ENCODE peak calls at places on chromosome 20, in seven cellular contexts. One of them, this sample, is unnamed. For H4K20me1, the result is how much of the 10 kb centered on the place peaks cover.

GRCh38 chr20:24873015-24873620 is 76.0 kb upstream of the CST7 start:
- DNase-seq in neural progenitor cell: no peak
- DNase-seq in fibroblast of lung: no peak
- DNase-seq in IMR-90: no peak
- DNase-seq in PC-3: no peak
- DNase-seq in MM.1S: no peak
- DNase-seq in keratinocyte: no peak
- DNase-seq in this sample: no peak

GRCh38 chr20:22536956-22537756 is 47.2 kb downstream of the FOXA2 start:
- DNase-seq in keratinocyte: no peak
- DNase-seq in MM.1S: no peak
- DNase-seq in fibroblast of lung: no peak
- DNase-seq in neural progenitor cell: no peak
- DNase-seq in PC-3: no peak
- DNase-seq in IMR-90: no peak
- DNase-seq in this sample: no peak

GRCh38 chr20:3406481-3407425 is 716 bp downstream of the DNAAF9 start:
- DNase-seq in PC-3: no peak
- DNase-seq in MM.1S: no peak
- DNase-seq in fibroblast of lung: peak
- DNase-seq in IMR-90: peak
- DNase-seq in keratinocyte: no peak
- DNase-seq in neural progenitor cell: peak
- DNase-seq in this sample: peak

GRCh38 chr20:62758226-62758912 is 37.9 kb upstream of the MRGBP start:
- DNase-seq in PC-3: no peak
- DNase-seq in keratinocyte: no peak
- DNase-seq in neural progenitor cell: no peak
- DNase-seq in MM.1S: no peak
- DNase-seq in IMR-90: no peak
- DNase-seq in fibroblast of lung: no peak
- DNase-seq in this sample: no peak

GRCh38 chr20:61042501-61043385 is 209.3 kb upstream of the CDH4 start:
- DNase-seq in fibroblast of lung: peak
- DNase-seq in PC-3: no peak
- DNase-seq in keratinocyte: no peak
- DNase-seq in IMR-90: peak
- DNase-seq in MM.1S: no peak
- DNase-seq in neural progenitor cell: peak
- DNase-seq in this sample: peak

GRCh38 chr20:57658447-57659130 is 38.4 kb upstream of the ZBP1 start:
- DNase-seq in IMR-90: no peak
- DNase-seq in PC-3: no peak
- DNase-seq in MM.1S: no peak
- DNase-seq in fibroblast of lung: no peak
- DNase-seq in neural progenitor cell: no peak
- DNase-seq in keratinocyte: no peak
- DNase-seq in this sample: no peak

GRCh38 chr20:2387180-2387577 is 6.5 kb downstream of the TGM6 start:
- DNase-seq in neural progenitor cell: peak
- DNase-seq in IMR-90: peak
- DNase-seq in keratinocyte: no peak
- DNase-seq in MM.1S: peak
- DNase-seq in fibroblast of lung: peak
- DNase-seq in PC-3: peak
- DNase-seq in this sample: no peak

GRCh38 chr20:4465855-4466545 is 255.7 kb upstream of the PRND start:
- DNase-seq in neural progenitor cell: no peak
- DNase-seq in fibroblast of lung: peak
- DNase-seq in PC-3: no peak
- DNase-seq in MM.1S: no peak
- DNase-seq in IMR-90: peak
- DNase-seq in keratinocyte: no peak
- DNase-seq in this sample: no peak

GRCh38 chr20:59074456-59074855 is 31.9 kb upstream of the PRELID3B start:
- DNase-seq in neural progenitor cell: no peak
- DNase-seq in keratinocyte: no peak
- DNase-seq in PC-3: peak
- DNase-seq in IMR-90: peak
- DNase-seq in MM.1S: no peak
- DNase-seq in fibroblast of lung: peak
- DNase-seq in this sample: peak

GRCh38 chr20:18056174-18057105 is 1.3 kb downstream of the OVOL2 start:
- DNase-seq in PC-3: peak
- DNase-seq in MM.1S: peak
- DNase-seq in IMR-90: no peak
- DNase-seq in fibroblast of lung: peak
- DNase-seq in neural progenitor cell: peak
- DNase-seq in keratinocyte: no peak
- DNase-seq in this sample: peak

GRCh38 chr20:63920226-63920625 is 25.3 kb downstream of the DNAJC5 start:
- DNase-seq in MM.1S: no peak
- DNase-seq in keratinocyte: no peak
- DNase-seq in IMR-90: no peak
- DNase-seq in PC-3: no peak
- DNase-seq in fibroblast of lung: no peak
- DNase-seq in neural progenitor cell: no peak
- DNase-seq in this sample: no peak
- H4K20me1 ChIP-seq in MM.1S: under half
- H4K20me1 ChIP-seq in keratinocyte: under half
- H4K20me1 ChIP-seq in IMR-90: half or more
- H4K20me1 ChIP-seq in PC-3: under half
- H4K20me1 ChIP-seq in fibroblast of lung: under half
- H4K20me1 ChIP-seq in neural progenitor cell: under half
- H4K20me1 ChIP-seq in this sample: under half

GRCh38 chr20:8361008-8361652 is 229.1 kb downstream of the PLCB1 start:
- DNase-seq in MM.1S: no peak
- DNase-seq in PC-3: no peak
- DNase-seq in keratinocyte: no peak
- DNase-seq in IMR-90: peak
- DNase-seq in neural progenitor cell: no peak
- DNase-seq in fibroblast of lung: peak
- DNase-seq in this sample: peak
- TF ChIP-seq CTCF in MM.1S: peak
- TF ChIP-seq CTCF in PC-3: peak
- TF ChIP-seq CTCF in keratinocyte: no peak
- TF ChIP-seq CTCF in IMR-90: no peak
- TF ChIP-seq CTCF in neural progenitor cell: no peak
- TF ChIP-seq CTCF in fibroblast of lung: peak
- TF ChIP-seq CTCF in this sample: no peak

GRCh38 chr20:63939061-63939935 is 16.9 kb downstream of the UCKL1 start:
- DNase-seq in PC-3: no peak
- DNase-seq in MM.1S: no peak
- DNase-seq in keratinocyte: no peak
- DNase-seq in neural progenitor cell: no peak
- DNase-seq in fibroblast of lung: no peak
- DNase-seq in IMR-90: no peak
- DNase-seq in this sample: no peak
- H3K27ac ChIP-seq in PC-3: no peak
- H3K27ac ChIP-seq in MM.1S: no peak
- H3K27ac ChIP-seq in keratinocyte: no peak
- H3K27ac ChIP-seq in neural progenitor cell: no peak
- H3K27ac ChIP-seq in fibroblast of lung: no peak
- H3K27ac ChIP-seq in IMR-90: no peak
- H3K27ac ChIP-seq in this sample: no peak

GRCh38 chr20:35077872-35078271 is 14.7 kb downstream of the TRPC4AP start:
- DNase-seq in fibroblast of lung: no peak
- DNase-seq in IMR-90: no peak
- DNase-seq in neural progenitor cell: no peak
- DNase-seq in MM.1S: no peak
- DNase-seq in PC-3: no peak
- DNase-seq in keratinocyte: no peak
- DNase-seq in this sample: no peak
- H4K20me1 ChIP-seq in fibroblast of lung: under half
- H4K20me1 ChIP-seq in IMR-90: under half
- H4K20me1 ChIP-seq in neural progenitor cell: under half
- H4K20me1 ChIP-seq in MM.1S: under half
- H4K20me1 ChIP-seq in PC-3: under half
- H4K20me1 ChIP-seq in keratinocyte: under half
- H4K20me1 ChIP-seq in this sample: under half

DNA sequence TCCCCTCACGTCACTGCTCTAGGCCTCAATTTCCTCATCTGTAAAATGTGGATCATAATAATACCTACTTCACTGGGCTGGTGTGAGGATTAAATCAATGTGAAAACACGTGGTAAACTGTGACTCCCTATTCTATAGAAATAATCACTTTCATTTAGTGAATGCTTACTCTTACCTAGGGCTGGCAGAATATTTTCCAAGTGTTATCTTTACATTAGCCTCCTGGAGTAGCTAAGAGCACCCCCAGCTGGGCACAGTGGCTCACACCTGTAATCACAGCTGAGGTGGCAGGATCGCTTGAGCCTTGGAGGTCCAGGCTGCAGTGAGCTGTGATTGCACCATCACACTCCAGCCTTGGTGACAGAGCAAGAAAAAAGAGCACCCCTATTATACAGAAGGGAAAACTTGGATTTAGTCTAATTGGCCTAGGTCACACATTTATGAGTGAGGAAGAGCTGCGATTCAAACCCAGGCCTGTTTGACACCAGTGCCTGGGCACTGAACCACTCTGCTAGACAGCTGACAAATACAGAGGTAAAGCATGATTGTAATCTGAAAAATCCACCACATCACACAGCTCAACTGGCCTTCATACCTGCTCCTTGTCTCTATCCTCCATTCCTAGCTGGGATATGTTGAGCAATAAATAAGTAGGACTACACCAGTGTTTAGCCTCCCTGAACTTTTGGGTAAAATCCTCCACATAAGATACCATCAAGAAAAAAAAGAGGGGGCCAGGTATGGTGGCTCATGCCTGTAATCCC is 1.4 kb upstream of the SNTA1 start:
- DNase-seq in fibroblast of lung: no peak
- DNase-seq in keratinocyte: no peak
- DNase-seq in IMR-90: no peak
- DNase-seq in neural progenitor cell: no peak
- DNase-seq in PC-3: peak
- DNase-seq in MM.1S: peak
- DNase-seq in this sample: no peak
- TF ChIP-seq CTCF in fibroblast of lung: peak
- TF ChIP-seq CTCF in keratinocyte: peak
- TF ChIP-seq CTCF in IMR-90: peak
- TF ChIP-seq CTCF in neural progenitor cell: no peak
- TF ChIP-seq CTCF in PC-3: peak
- TF ChIP-seq CTCF in MM.1S: peak
- TF ChIP-seq CTCF in this sample: peak

GRCh38 chr20:38882600-38882999 is 43.6 kb upstream of the FAM83D start:
- DNase-seq in keratinocyte: no peak
- DNase-seq in PC-3: no peak
- DNase-seq in IMR-90: no peak
- DNase-seq in neural progenitor cell: no peak
- DNase-seq in fibroblast of lung: no peak
- DNase-seq in MM.1S: no peak
- DNase-seq in this sample: no peak
- H3K27ac ChIP-seq in keratinocyte: no peak
- H3K27ac ChIP-seq in PC-3: no peak
- H3K27ac ChIP-seq in IMR-90: no peak
- H3K27ac ChIP-seq in neural progenitor cell: no peak
- H3K27ac ChIP-seq in fibroblast of lung: no peak
- H3K27ac ChIP-seq in MM.1S: no peak
- H3K27ac ChIP-seq in this sample: no peak

DNA sequence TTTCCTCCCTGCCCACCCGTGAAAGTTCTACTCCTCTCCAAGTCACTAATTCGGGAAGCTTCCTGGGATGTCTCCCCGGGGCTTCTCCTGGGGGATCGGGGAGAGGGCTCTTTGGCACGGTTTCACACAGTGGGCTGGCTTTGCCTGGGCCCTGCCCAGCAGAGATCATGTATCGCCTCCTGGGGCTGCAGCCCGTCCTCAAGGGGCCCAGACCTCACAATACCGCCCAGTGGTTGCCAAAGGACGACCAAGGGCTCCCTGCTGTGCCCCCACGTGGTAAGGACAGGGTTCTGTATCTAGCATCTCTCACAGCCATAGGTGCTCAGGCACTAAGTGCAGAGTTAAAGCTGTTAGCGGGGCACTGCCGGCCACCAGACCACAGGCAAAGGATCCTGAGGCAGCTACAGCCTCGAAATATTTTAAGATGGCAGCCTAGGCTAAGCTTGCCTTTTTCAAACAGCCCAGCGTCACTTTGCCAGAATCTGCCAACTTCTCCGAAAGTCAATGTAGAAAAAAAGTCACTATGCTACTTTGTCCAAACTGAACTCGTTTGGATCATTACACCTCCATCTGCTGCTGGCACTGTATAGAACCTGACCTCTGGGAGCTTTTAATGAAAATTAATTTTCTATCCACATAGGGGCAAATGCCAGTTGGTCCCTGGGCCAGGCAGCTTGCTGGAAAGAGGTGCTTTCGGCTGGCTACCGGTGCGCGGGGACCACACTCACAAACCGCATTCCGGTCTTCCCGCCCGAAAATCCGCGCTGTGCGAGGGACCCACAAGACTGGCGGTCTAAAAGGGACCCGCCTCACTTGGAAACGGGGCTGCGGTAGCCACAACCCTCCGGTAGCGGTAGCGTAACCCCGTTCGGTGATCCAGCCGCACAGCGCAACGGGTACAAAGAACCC is 1.3 kb upstream of the NNAT start:
- DNase-seq in keratinocyte: no peak
- DNase-seq in IMR-90: no peak
- DNase-seq in PC-3: no peak
- DNase-seq in neural progenitor cell: peak
- DNase-seq in fibroblast of lung: no peak
- DNase-seq in MM.1S: no peak
- DNase-seq in this sample: no peak
- H4K20me1 ChIP-seq in keratinocyte: half or more
- H4K20me1 ChIP-seq in IMR-90: half or more
- H4K20me1 ChIP-seq in PC-3: half or more
- H4K20me1 ChIP-seq in neural progenitor cell: half or more
- H4K20me1 ChIP-seq in fibroblast of lung: under half
- H4K20me1 ChIP-seq in MM.1S: under half
- H4K20me1 ChIP-seq in this sample: under half